ENCODE peak calls at places on chromosomes 5 and 9, in five cellular contexts. P is EL, F is AG08396, A is AG10803, T is DMS 273 treated with DMSO at 0.1 percent for 48 hours. L is an unnamed sample.
A peak's percentile ranks its signal among the peaks of the same experiment; 100 is the strongest.

GRCh38 chr5:27191786-27192505 is 153.6 kb upstream of the CDH9 start:
- DNase-seq in A (peak; percentile 54), P (peak; percentile 13), T (no peak), F (no peak), L (no peak)

GRCh38 chr9:131310833-131311554 is 21.5 kb downstream of the PLPP7 start:
- DNase-seq in T (no peak), P (no peak), A (no peak), F (no peak), L (no peak)

GRCh38 chr5:142151436-142152382 is 43.1 kb downstream of the NDFIP1 start:
- DNase-seq in T (peak; percentile 45), P (peak; percentile 73), A (peak; percentile 81), F (peak; percentile 31), L (peak; percentile 56)

GRCh38 chr5:60830581-60831127 is 13.4 kb downstream of the ELOVL7 start:
- DNase-seq in P (no peak), T (no peak), F (no peak), A (no peak), L (no peak)

GRCh38 chr9:27426717-27427645 is 97.1 kb upstream of the IFNK start:
- DNase-seq in P (peak; percentile 66), T (no peak), F (no peak), A (peak; percentile 80), L (no peak)

GRCh38 chr5:154107010-154107409 is 68.2 kb downstream of the MFAP3 start:
- DNase-seq in A (no peak), F (no peak), P (no peak), T (no peak), L (no peak)

GRCh38 chr5:5650242-5650641 is 227.8 kb downstream of the ICE1 start:
- DNase-seq in P (no peak), T (no peak), F (no peak), A (no peak), L (no peak)

GRCh38 chr5:169095976-169096375 is 205.0 kb downstream of the SLIT3 start:
- DNase-seq in T (no peak), A (peak; percentile 32), P (no peak), F (no peak), L (no peak)

GRCh38 chr9:27664136-27664819 is 91.0 kb upstream of the C9orf72 start:
- DNase-seq in T (no peak), P (no peak), A (no peak), F (no peak), L (no peak)

GRCh38 chr5:61245936-61246335 is 83.7 kb upstream of the SMIM15 start:
- DNase-seq in P (no peak), A (no peak), T (peak; percentile 97), F (no peak), L (no peak)

L was measured in foreskin melanocyte.